ENCODE peak calls at places on chromosome 11, in ten cellular contexts. B is MM.1S, Z is astrocyte, Q is GM23338, L is GM12878, M is PC-9, J is fibroblast of lung, K is PC-3, Y is neural progenitor cell, I is mammary epithelial cell. E is an unnamed sample. For H3K36me3 and H3K4me1, the result is how much of the 10 kb centered on the place peaks cover.

GRCh38 chr11:1051356-1052132 is 15.0 kb upstream of the MUC6 start:
- DNase-seq in B (no peak), Z (no peak), Q (no peak), L (no peak), M (no peak), J (no peak), K (no peak), Y (no peak), I (no peak), E (no peak)

GRCh38 chr11:1077417-1078119 is 2.9 kb downstream of the MUC2 start:
- DNase-seq in B (no peak), Z (no peak), Q (no peak), L (no peak), M (no peak), J (no peak), K (no peak), Y (no peak), I (no peak), E (no peak)

GRCh38 chr11:6249822-6250555 is 9.6 kb upstream of the CCKBR start:
- DNase-seq in B (no peak), Z (peak), Q (no peak), L (no peak), M (no peak), J (peak), K (peak), Y (no peak), I (peak), E (no peak)

GRCh38 chr11:30763951-30764350 is 177.8 kb upstream of the MPPED2 start:
- DNase-seq in B (no peak), Z (no peak), Q (no peak), L (no peak), M (no peak), J (no peak), K (no peak), Y (no peak), I (no peak), E (no peak)

GRCh38 chr11:113132001-113132400 is 170.8 kb downstream of the NCAM1 start:
- DNase-seq in B (no peak), Z (no peak), Q (no peak), L (no peak), M (no peak), J (no peak), K (no peak), Y (peak), I (no peak), E (no peak)

GRCh38 chr11:92611157-92611556 is 358.3 kb upstream of the MTNR1B start:
- DNase-seq in B (no peak), Z (no peak), Q (peak), L (no peak), M (no peak), J (no peak), K (no peak), Y (no peak), I (no peak), E (no peak)

GRCh38 chr11:28679795-28680194 is 571.6 kb downstream of the METTL15 start:
- DNase-seq in B (no peak), Z (peak), Q (no peak), L (no peak), M (no peak), J (peak), K (no peak), Y (no peak), I (no peak), E (no peak)

GRCh38 chr11:10495464-10495786 is 40.4 kb downstream of the AMPD3 start:
- DNase-seq in B (no peak), Z (no peak), Q (no peak), L (no peak), M (no peak), J (no peak), K (no peak), Y (no peak), I (no peak), E (no peak)

GRCh38 chr11:77165066-77165465 is 37.0 kb downstream of the MYO7A start:
- DNase-seq in B (no peak), Z (no peak), Q (no peak), L (no peak), M (no peak), J (no peak), K (no peak), Y (no peak), I (no peak), E (no peak)

GRCh38 chr11:74773481-74773880 is 24.8 kb downstream of the RNF169 start:
- DNase-seq in B (no peak), Z (no peak), Q (no peak), L (no peak), M (no peak), J (peak), K (no peak), Y (no peak), I (no peak), E (no peak)

GRCh38 chr11:74521666-74522252 is 28.2 kb upstream of the LIPT2 start:
- DNase-seq in B (no peak), Z (no peak), Q (no peak), L (no peak), M (no peak), J (no peak), K (no peak), Y (no peak), I (no peak), E (no peak)

GRCh38 chr11:41431784-41432183 is 27.7 kb downstream of the LRRC4C start:
- DNase-seq in B (no peak), Z (no peak), Q (peak), L (no peak), M (no peak), J (no peak), K (no peak), Y (peak), I (no peak), E (no peak)

GRCh38 chr11:77244277-77245014 is 57.0 kb downstream of the GDPD4 start:
- DNase-seq in B (no peak), Z (peak), Q (no peak), L (no peak), M (peak), J (peak), K (peak), Y (no peak), I (peak), E (no peak)

GRCh38 chr11:130804306-130805077 is 111.8 kb downstream of the SNX19 start:
- DNase-seq in B (peak), Z (no peak), Q (no peak), L (peak), M (no peak), J (no peak), K (no peak), Y (no peak), I (no peak), E (no peak)

GRCh38 chr11:12827369-12827768 is 153.1 kb downstream of the TEAD1 start:
- DNase-seq in B (no peak), Z (no peak), Q (no peak), L (no peak), M (no peak), J (no peak), K (no peak), Y (no peak), I (no peak), E (no peak)

GRCh38 chr11:130728185-130729160 is 187.8 kb downstream of the SNX19 start:
- DNase-seq in B (no peak), Z (no peak), Q (no peak), L (no peak), M (no peak), J (no peak), K (no peak), Y (no peak), I (peak), E (no peak)

GRCh38 chr11:3927129-3927796 is 71.8 kb downstream of the STIM1 start:
- DNase-seq in B (no peak), Z (no peak), Q (no peak), L (no peak), M (no peak), J (no peak), K (no peak), Y (no peak), I (no peak), E (no peak)

GRCh38 chr11:132026746-132027145 is 656.3 kb downstream of the NTM start:
- DNase-seq in B (no peak), Z (no peak), Q (no peak), L (no peak), M (no peak), J (no peak), K (no peak), Y (no peak), I (no peak), E (no peak)

GRCh38 chr11:118076754-118077281 is at the start of gene TMPRSS4:
- DNase-seq in B (no peak), Z (no peak), Q (peak), L (no peak), M (peak), J (no peak), K (peak), Y (no peak), I (peak), E (no peak)

GRCh38 chr11:116173506-116173905 is 599.3 kb downstream of the BUD13 start:
- DNase-seq in B (no peak), Z (no peak), Q (no peak), L (no peak), M (no peak), J (no peak), K (no peak), Y (no peak), I (no peak), E (no peak)

GRCh38 chr11:69530278-69531070 is 49.0 kb downstream of the LINC01488 start:
- DNase-seq in B (no peak), Z (no peak), Q (no peak), L (no peak), M (no peak), J (no peak), K (no peak), Y (no peak), I (no peak), E (no peak)

GRCh38 chr11:59755701-59756495 is 722 bp downstream of the STX3 start:
- DNase-seq in B (peak), Z (peak), Q (peak), L (no peak), M (peak), J (peak), K (peak), Y (peak), I (peak), E (peak)

GRCh38 chr11:116610190-116610589 is 162.6 kb downstream of the BUD13 start:
- DNase-seq in B (no peak), Z (no peak), Q (no peak), L (no peak), M (no peak), J (no peak), K (no peak), Y (no peak), I (no peak), E (no peak)

GRCh38 chr11:88555018-88555828 is 217.7 kb upstream of the CTSC start:
- DNase-seq in B (no peak), Z (peak), Q (no peak), L (no peak), M (peak), J (peak), K (peak), Y (no peak), I (peak), E (no peak)

GRCh38 chr11:44605965-44606364 is 40.5 kb downstream of the CD82 start:
- DNase-seq in B (no peak), Z (no peak), Q (no peak), L (no peak), M (no peak), J (no peak), K (no peak), Y (no peak), I (no peak), E (no peak)

GRCh38 chr11:1652778-1653540 is 23.4 kb downstream of the KRTAP5-5 start:
- DNase-seq in B (peak), Z (peak), Q (peak), L (no peak), M (no peak), J (peak), K (peak), Y (peak), I (peak), E (peak)

GRCh38 chr11:11750479-11750878 is 91.3 kb upstream of the USP47 start:
- DNase-seq in B (no peak), Z (no peak), Q (no peak), L (no peak), M (no peak), J (no peak), K (no peak), Y (no peak), I (no peak), E (no peak)

GRCh38 chr11:11748706-11749365 is 92.9 kb upstream of the USP47 start:
- DNase-seq in B (no peak), Z (peak), Q (no peak), L (no peak), M (no peak), J (peak), K (peak), Y (no peak), I (peak), E (no peak)

GRCh38 chr11:11746454-11746853 is 95.3 kb upstream of the USP47 start:
- DNase-seq in B (no peak), Z (no peak), Q (no peak), L (no peak), M (no peak), J (no peak), K (no peak), Y (no peak), I (no peak), E (no peak)

GRCh38 chr11:11743216-11743615 is 98.6 kb upstream of the USP47 start:
- DNase-seq in B (no peak), Z (no peak), Q (no peak), L (no peak), M (no peak), J (no peak), K (no peak), Y (no peak), I (no peak), E (no peak)

GRCh38 chr11:11747570-11747969 is 94.2 kb upstream of the USP47 start:
- DNase-seq in B (no peak), Z (no peak), Q (no peak), L (no peak), M (no peak), J (no peak), K (no peak), Y (no peak), I (no peak), E (no peak)
- TF ChIP-seq EZH2 in B (no peak), Z (no peak), Q (no peak), L (no peak), M (no peak), J (no peak), K (no peak), Y (no peak), I (no peak), E (no peak)

GRCh38 chr11:27456140-27456801 is 16.3 kb downstream of the LGR4 start:
- DNase-seq in B (no peak), Z (peak), Q (no peak), L (no peak), M (peak), J (peak), K (peak), Y (no peak), I (peak), E (no peak)

GRCh38 chr11:27458182-27458581 is 14.4 kb downstream of the LGR4 start:
- DNase-seq in B (no peak), Z (no peak), Q (no peak), L (no peak), M (no peak), J (no peak), K (no peak), Y (no peak), I (no peak), E (no peak)

GRCh38 chr11:27455667-27456066 is 16.9 kb downstream of the LGR4 start:
- DNase-seq in B (no peak), Z (no peak), Q (no peak), L (no peak), M (no peak), J (no peak), K (no peak), Y (no peak), I (no peak), E (no peak)

GRCh38 chr11:27459191-27459590 is 13.4 kb downstream of the LGR4 start:
- DNase-seq in B (no peak), Z (peak), Q (peak), L (no peak), M (no peak), J (no peak), K (no peak), Y (no peak), I (no peak), E (no peak)

GRCh38 chr11:27456802-27457329 is 15.7 kb downstream of the LGR4 start:
- DNase-seq in B (no peak), Z (no peak), Q (no peak), L (no peak), M (no peak), J (no peak), K (peak), Y (no peak), I (no peak), E (no peak)
- H3K36me3 ChIP-seq in B (under half), Z (under half), Q (under half), L (under half), M (under half), J (under half), K (under half), Y (under half), I (under half), E (under half)

DNA sequence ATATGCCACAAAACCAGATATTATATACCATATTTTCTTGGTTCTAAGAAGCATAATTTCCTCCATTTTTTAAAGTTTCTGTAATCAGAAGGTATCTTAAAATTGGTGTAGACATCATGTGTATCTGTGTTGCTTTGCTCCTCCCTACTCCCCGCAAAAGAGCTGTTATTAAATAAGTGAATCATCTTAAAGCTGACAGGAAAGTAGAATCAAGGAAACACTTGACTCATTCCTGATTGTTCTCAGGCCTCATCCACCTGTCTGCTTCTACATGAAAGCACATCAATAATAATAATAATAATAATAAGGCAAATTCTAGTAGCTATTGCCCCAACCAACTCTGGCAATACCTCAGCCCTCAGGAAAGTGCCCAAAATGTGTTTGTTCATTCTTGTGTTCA is 26.2 kb upstream of the GUCY1A2 start:
- DNase-seq in B (no peak), Z (peak), Q (no peak), L (no peak), M (no peak), J (peak), K (peak), Y (no peak), I (peak), E (no peak)
- H3K4me1 ChIP-seq in B (under half), Z (under half), Q (under half), L (under half), M (under half), J (under half), K (under half), Y (under half), I (under half), E (under half)

GRCh38 chr11:66011785-66012303 is at the start of gene CST6:
- DNase-seq in B (no peak), Z (no peak), Q (peak), L (no peak), M (peak), J (no peak), K (no peak), Y (peak), I (no peak), E (no peak)
- TF ChIP-seq EZH2 in B (no peak), Z (no peak), Q (no peak), L (no peak), M (no peak), J (peak), K (no peak), Y (peak), I (no peak), E (no peak)

GRCh38 chr11:128494418-128495332 is 92.7 kb downstream of the ETS1 start:
- DNase-seq in B (peak), Z (no peak), Q (no peak), L (no peak), M (no peak), J (no peak), K (no peak), Y (no peak), I (no peak), E (no peak)
- H3K36me3 ChIP-seq in B (under half), Z (under half), Q (under half), L (under half), M (under half), J (under half), K (under half), Y (under half), I (under half), E (half or more)